ENCODE peak calls at places on chromosomes 4 and X, in nine cellular contexts. J, P, A, E, U, C, B, N and D are unnamed samples.

GRCh38 chrX:47628980-47629379 is 750 bp downstream of the CFP start:
- DNase-seq in J (no peak), B (no peak), N (no peak), C (no peak), P (no peak), A (no peak), U (no peak), E (no peak), D (no peak)

GRCh38 chrX:54482839-54483593 is 13.0 kb downstream of the FGD1 start:
- DNase-seq in J (no peak), A (no peak), E (no peak), U (no peak), N (no peak), B (no peak), P (no peak), C (no peak), D (no peak)

GRCh38 chr4:57370691-57371090 is 260.5 kb upstream of the IGFBP7 start:
- DNase-seq in C (no peak), U (no peak), P (no peak), B (no peak), N (no peak), A (no peak), J (no peak), E (no peak), D (no peak)

GRCh38 chr4:110020139-110020538 is 107.5 kb downstream of the EGF start:
- DNase-seq in N (no peak), J (no peak), U (no peak), B (no peak), A (no peak), P (no peak), C (no peak), E (peak), D (peak)

GRCh38 chr4:15536552-15537499 is 67.1 kb downstream of the CC2D2A start:
- DNase-seq in N (no peak), A (no peak), U (no peak), P (no peak), J (no peak), C (no peak), B (no peak), E (no peak), D (no peak)

GRCh38 chrX:129720741-129721140 is 18.0 kb upstream of the XPNPEP2 start:
- DNase-seq in A (no peak), C (no peak), J (no peak), E (no peak), P (no peak), U (no peak), B (no peak), N (no peak), D (no peak)

GRCh38 chrX:14476169-14476568 is 53.2 kb upstream of the GLRA2 start:
- DNase-seq in B (no peak), E (peak), U (no peak), P (no peak), A (no peak), J (no peak), C (no peak), N (no peak), D (peak)

GRCh38 chr4:177051473-177052060 is 258.1 kb upstream of the NEIL3 start:
- DNase-seq in J (peak), C (no peak), N (no peak), E (peak), U (peak), A (peak), P (no peak), B (peak), D (no peak)

GRCh38 chr4:78962597-78963115 is 23.4 kb upstream of the PAQR3 start:
- DNase-seq in U (no peak), C (no peak), B (no peak), P (no peak), A (no peak), J (no peak), N (no peak), E (peak), D (no peak)

GRCh38 chr4:40316333-40316781 is 18.8 kb upstream of the CHRNA9 start:
- DNase-seq in B (peak), C (no peak), P (no peak), J (no peak), U (no peak), E (peak), A (peak), N (no peak), D (peak)

GRCh38 chr4:4681651-4682050 is 139.8 kb upstream of the STX18 start:
- DNase-seq in E (no peak), B (no peak), U (no peak), A (no peak), N (no peak), P (no peak), J (no peak), C (no peak), D (no peak)